ENCODE peak calls at places on chromosomes 12 and 14, in five cellular contexts. I, W, B, U and N are unnamed samples. For H3K27me3, the result is how much of the 10 kb centered on the place peaks cover.

GRCh38 chr12:113310489-113310888 is 24.4 kb downstream of the SLC8B1 start:
- DNase-seq in W (no peak), I (no peak), B (peak), U (no peak), N (no peak)

GRCh38 chr12:17588968-17589367 is 501.0 kb downstream of the RERGL start:
- DNase-seq in I (no peak), W (no peak), U (no peak), B (peak), N (no peak)

GRCh38 chr12:49909826-49910225 is 6.1 kb upstream of the FAIM2 start:
- DNase-seq in B (peak), U (no peak), W (no peak), I (peak), N (peak)

GRCh38 chr12:65948320-65949008 is 124.2 kb downstream of the HMGA2 start:
- DNase-seq in B (peak), W (no peak), I (no peak), U (no peak), N (peak)

GRCh38 chr12:126667340-126667739 is 1599.6 kb upstream of the TMEM132C start:
- DNase-seq in I (no peak), U (no peak), B (peak), W (no peak), N (peak)

GRCh38 chr12:132587781-132588180 is 22.6 kb downstream of the LRCOL1 start:
- DNase-seq in B (no peak), W (no peak), U (no peak), I (no peak), N (no peak)

GRCh38 chr14:77154421-77154820 is 12.8 kb upstream of the ZDHHC22 start:
- DNase-seq in B (no peak), W (no peak), U (no peak), I (no peak), N (no peak)

GRCh38 chr14:89853976-89854693 is 100.4 kb downstream of the EFCAB11 start:
- DNase-seq in B (no peak), I (peak), W (no peak), U (no peak), N (no peak)

GRCh38 chr12:87274594-87275245 is 754.5 kb downstream of the C12orf50 start:
- DNase-seq in U (no peak), W (no peak), B (peak), I (no peak), N (no peak)

GRCh38 chr12:6347367-6348338 is 5.8 kb upstream of the TNFRSF1A start:
- DNase-seq in B (no peak), U (no peak), W (no peak), I (no peak), N (no peak)

GRCh38 chr12:31732926-31733548 is 4.2 kb upstream of the AMN1 start:
- DNase-seq in W (peak), U (peak), B (peak), I (peak), N (peak)

GRCh38 chr12:52395761-52396434 is 10.2 kb downstream of the KRT82 start:
- DNase-seq in I (peak), B (peak), W (no peak), U (peak), N (no peak)

GRCh38 chr14:61466249-61466904 is 145.0 kb downstream of the PRKCH start:
- DNase-seq in W (no peak), U (peak), I (peak), B (peak), N (peak)

GRCh38 chr12:122097641-122098364 is 19.2 kb downstream of the MLXIP start:
- DNase-seq in U (peak), B (no peak), W (no peak), I (no peak), N (no peak)

GRCh38 chr12:47686645-47687240 is 19.1 kb downstream of the RPAP3 start:
- DNase-seq in B (peak), I (no peak), W (no peak), U (peak), N (no peak)

GRCh38 chr14:71908141-71908540 is 24.1 kb upstream of the RGS6 start:
- DNase-seq in W (no peak), U (peak), I (no peak), B (no peak), N (peak)

GRCh38 chr12:120474092-120474960 is 4.8 kb upstream of the SRSF9 start:
- DNase-seq in W (no peak), B (peak), U (peak), I (no peak), N (peak)

GRCh38 chr14:65312859-65313258 is 99.7 kb upstream of the FUT8 start:
- DNase-seq in W (no peak), B (no peak), I (no peak), U (no peak), N (no peak)

GRCh38 chr14:45199246-45199645 is 53.8 kb downstream of the MIS18BP1 start:
- DNase-seq in W (no peak), I (no peak), U (no peak), B (peak), N (no peak)

GRCh38 chr12:33994857-33995808 is 27.2 kb upstream of the ALG10 start:
- DNase-seq in I (no peak), B (peak), U (no peak), W (no peak), N (no peak)

GRCh38 chr14:62792578-62792977 is 252.7 kb downstream of the KCNH5 start:
- DNase-seq in U (no peak), W (no peak), I (no peak), B (no peak), N (no peak)

GRCh38 chr12:42281281-42281680 is 43.2 kb upstream of the YAF2 start:
- DNase-seq in I (no peak), B (no peak), W (no peak), U (no peak), N (no peak)

DNA sequence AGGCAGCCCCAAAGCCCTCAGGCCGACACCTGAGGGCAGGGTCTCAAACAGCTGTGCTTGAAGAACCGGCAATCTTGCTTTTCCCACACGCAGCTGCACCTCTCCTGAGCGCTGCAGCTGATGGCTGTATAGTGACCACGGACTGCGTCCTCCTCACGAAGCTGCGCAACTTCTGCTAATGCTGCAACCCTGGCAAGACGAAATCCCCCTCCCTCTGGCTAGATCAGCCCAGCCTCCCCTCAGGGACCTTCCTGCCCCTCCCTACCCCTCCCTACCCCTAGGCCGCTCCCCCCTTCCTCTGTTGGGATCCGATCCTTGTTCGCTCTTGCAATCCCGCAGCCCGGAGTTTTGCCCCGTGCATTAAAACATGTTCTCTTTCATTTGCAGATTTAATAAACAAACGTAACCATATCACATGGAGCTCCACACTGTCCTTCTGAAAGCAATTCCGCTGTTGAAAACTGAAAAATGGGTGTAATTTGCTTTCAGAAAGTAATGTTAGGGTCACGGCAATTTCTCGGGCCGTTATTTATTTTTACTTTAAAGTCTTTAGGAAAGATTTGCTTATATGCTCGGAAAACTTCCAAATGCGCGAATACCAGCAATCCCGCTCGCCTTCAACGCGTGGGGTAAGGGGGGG is 4.8 kb upstream of the PAX9 start:
- DNase-seq in B (no peak), W (no peak), U (no peak), I (peak), N (no peak)
- H3K27me3 ChIP-seq in B (half or more), W (under half), U (under half), I (half or more), N (half or more)

GRCh38 chr12:109830718-109831117 is 2.5 kb downstream of the TRPV4 start:
- DNase-seq in B (no peak), I (no peak), U (no peak), W (no peak), N (no peak)

GRCh38 chr12:109831929-109832328 is 1.3 kb downstream of the TRPV4 start:
- DNase-seq in U (no peak), I (no peak), W (no peak), B (no peak), N (no peak)

GRCh38 chr12:109831365-109831764 is 1.8 kb downstream of the TRPV4 start:
- DNase-seq in I (no peak), B (no peak), W (no peak), U (no peak), N (no peak)

GRCh38 chr12:109833307-109834189 is at the start of gene TRPV4:
- DNase-seq in B (peak), U (no peak), W (no peak), I (peak), N (no peak)

DNA sequence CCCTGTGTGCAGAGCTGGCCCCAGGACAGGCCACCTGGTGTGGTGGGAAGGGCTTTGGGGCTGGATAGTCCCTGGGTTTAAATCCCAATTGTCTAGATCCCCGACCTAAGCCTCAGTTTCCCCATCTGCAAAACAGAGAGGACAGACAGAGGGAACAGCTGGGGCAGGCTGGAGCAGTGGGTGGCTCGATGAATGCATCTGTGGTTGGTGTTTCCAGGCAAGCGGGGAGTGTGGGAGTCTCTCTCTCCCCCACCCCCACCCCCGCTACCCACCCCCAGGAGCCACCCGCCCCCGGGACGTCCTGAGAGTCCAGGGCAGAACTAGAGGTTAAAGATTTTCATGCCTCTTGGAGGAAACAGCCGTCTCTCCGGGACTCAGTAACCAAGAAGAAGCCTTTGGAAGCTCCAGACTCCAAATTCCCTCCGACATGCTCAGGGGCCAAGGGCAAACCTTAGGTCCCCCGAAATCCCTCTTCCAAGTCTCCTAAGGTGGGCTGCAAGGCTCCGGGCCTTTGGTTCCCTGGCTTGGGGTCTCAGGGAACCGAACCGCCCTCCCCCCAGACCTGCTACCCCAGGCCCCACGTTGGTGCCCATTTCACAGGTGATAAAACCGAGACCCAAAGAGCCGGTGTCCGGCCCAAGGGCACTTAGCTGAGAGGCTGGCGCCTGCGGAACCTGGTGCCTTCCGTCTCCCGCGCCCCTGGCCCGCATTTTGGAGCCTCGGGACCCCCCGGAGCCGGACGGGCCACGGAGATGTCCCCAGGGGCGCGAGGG is 478 bp downstream of the TRPV4 start:
- DNase-seq in W (no peak), B (no peak), U (no peak), I (peak), N (no peak)
- H3K4me3 ChIP-seq in W (no peak), B (peak), U (no peak), I (peak), N (peak)

GRCh38 chr14:87386453-87386980 is 606.5 kb downstream of the GALC start:
- DNase-seq in I (no peak), U (no peak), W (no peak), B (no peak), N (no peak)

DNA sequence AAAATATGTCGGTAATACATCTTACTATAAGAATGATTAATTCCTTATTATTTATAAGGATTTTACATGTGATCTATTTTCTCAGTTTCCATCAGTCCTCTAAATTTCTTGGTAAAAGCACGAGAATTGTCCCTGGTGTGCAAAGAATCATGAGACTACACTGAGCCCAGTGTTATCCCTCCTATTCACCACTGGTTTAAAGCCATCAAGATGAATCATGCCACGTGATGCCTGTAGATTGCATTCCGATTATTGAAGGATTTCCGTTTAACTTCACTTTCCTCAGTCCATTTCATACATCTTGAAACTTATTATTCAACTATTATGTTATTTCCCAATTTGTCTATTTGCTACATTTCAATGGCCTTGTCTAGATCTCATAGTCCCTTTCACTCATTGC is 601.9 kb downstream of the GALC start:
- DNase-seq in I (no peak), U (no peak), W (no peak), B (no peak), N (no peak)
- H3K27me3 ChIP-seq in I (under half), U (under half), W (under half), B (under half), N (under half)

DNA sequence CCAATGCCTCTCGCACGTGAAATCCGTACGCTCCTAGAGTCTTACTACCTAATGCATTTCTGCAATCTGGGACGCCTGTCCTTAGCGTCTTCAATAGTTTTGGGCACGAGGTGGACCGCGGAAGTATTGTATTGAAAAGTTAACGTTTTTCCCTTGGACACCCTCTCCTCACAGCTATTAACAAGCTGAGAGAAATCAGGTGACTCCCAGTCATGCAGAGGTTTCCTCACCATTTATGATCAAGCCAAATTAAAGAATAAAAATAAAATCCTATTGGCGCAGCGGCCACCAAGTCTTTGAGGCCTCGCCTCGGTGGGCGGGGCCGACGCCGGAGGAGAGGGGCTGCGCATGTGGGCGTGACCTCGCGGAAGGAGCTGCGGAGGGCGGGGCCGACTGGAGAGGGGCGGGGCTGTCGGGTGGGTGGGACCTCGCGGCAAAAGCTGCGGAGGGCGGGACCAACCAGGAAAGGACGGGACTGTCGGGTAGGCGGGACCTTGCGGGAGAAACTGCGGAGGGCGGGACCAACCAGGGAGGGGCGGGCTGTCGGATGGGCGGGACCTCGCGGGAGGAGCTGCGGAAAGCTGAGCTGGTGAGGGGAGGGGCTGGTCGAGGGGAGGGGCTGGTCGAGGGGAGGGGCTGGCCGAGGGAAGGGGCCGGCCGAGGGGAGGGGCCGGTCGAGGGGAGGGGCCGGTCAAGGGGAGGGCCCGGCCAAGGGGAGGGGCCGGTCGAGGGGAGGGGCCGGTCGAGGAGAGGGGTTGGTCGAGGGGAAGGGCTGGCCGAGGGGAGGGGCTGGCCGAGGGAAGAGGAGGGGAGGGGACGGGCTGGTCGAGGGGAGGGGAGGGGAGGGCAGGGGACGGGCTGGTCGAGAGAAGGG is 1.1 kb upstream of the PPP2R5C start:
- DNase-seq in B (peak), W (peak), I (peak), U (peak), N (peak)
- H3K4me3 ChIP-seq in B (peak), W (peak), I (peak), U (peak), N (peak)

DNA sequence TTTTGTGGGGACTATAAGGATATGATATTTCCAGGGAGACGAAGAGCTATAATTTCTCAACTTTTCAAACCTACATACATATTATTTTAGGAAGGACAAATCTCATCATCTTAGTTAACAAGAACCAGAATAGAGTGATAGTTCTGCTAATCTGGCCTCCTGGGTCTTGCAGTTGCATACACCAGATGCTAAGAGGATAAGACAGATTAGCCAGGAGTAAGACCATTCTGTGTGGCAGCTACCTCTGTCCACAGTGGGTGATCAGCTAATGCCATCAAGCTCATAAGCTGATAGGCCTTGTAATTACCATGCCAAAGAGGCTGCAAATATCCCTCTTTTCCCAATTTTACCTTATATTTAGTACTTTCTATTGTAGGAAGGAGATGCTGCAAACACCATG is 776.8 kb downstream of the NRXN3 start:
- DNase-seq in U (no peak), I (no peak), W (no peak), B (no peak), N (no peak)
- H3K27me3 ChIP-seq in U (under half), I (under half), W (under half), B (under half), N (under half)

GRCh38 chr14:91927216-91927615 is 20.3 kb downstream of the FBLN5 start:
- DNase-seq in U (no peak), I (no peak), B (no peak), W (no peak), N (no peak)
- H3K4me3 ChIP-seq in U (no peak), I (no peak), B (no peak), W (no peak), N (no peak)

DNA sequence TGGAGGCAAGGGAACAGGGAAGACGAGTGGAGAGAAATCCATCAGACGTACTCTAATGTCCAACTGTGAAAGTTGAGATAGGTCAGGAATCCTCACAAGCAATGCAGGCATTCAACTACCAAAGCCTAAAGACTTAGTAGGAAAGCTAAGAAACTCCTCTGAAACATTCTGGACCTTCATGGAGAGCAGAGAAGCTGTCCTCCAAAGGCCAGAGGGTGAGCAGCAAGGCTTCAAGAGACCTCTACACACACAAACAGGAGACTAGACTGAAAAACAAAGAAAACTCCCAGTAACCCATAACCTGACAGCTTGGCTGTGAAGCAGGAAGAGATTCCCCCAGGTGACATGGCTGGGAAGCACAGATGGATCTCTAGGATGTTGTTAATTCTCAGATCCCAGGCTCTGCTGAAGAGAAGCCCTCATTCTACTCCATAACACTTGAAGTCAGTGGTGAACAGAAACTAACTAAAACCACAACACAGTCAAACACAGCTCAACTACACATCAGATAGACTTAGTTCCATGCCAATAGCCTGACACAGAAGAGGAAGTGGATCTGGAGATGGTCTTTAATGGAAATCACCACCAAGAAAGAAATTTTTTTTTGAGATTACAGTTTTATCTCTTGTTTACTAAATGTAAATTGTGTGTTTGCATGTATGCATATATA is 23.2 kb upstream of the LYZ start:
- DNase-seq in U (no peak), W (peak), I (no peak), B (no peak), N (no peak)
- H3K27me3 ChIP-seq in U (under half), W (under half), I (under half), B (under half), N (under half)

DNA sequence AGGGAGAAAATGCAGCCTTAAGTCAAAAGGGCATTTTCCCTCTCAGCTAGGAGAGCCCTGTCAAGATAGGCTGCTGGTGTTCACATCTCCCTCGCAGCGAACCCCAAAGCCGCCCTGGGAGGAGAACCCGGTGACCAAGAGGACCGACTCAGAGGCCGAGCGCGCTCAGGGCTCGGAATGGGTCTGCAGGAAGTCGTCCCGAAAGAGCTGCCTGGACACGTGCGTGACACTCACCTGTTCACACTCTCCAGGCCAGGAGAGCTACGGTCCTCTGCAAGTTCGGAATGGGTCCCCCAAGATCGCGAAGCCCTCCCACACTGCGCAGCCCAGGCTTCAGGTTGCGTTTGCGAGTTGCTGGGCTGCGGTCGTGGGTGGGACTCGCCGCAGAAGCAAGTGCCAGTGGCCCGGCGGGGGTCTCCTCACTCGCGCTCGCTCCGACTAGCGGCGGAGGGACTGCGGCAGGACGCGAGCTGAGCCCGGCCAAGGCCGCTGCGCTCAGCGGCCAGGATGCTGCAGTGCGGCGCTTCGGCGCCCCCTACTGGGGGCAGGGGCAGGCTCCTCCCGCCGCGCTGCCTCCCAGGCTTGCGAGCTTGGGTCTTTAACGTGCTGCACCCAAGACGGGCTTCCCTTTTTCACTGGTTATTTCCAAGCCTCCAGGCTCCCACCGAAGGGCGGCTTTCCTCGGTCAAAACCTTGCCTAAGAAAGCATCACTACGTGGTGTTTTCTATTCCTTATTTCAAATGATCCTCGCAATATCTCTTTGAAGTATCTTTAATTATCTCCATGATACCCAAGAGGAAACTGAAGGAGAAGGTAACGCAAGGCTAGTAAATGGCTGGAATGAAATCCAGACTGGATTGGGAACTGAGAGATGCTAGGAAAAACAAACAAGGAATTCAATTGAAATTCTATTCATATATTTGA is at the start of gene RERG:
- DNase-seq in I (peak), W (peak), U (peak), B (peak), N (peak)
- H3K4me3 ChIP-seq in I (peak), W (peak), U (peak), B (peak), N (peak)